ENCODE peak calls at places on chromosomes 4 and X, in six cellular contexts. One of them, this sample, is unnamed.
A peak's percentile ranks its signal among the peaks of the same experiment; 100 is the strongest.

GRCh38 chrX:132271330-132271729 is 52.1 kb upstream of the RAP2C start:
- DNase-seq in activated CD4-positive, alpha-beta T cell treated with anti-CD3 and anti-CD28 coated beads, Interleukin-2, amount 50 U/mL, for 24 hours: no peak
- DNase-seq in coronary artery: no peak
- DNase-seq in kidney tubule cell: no peak
- DNase-seq in T-helper 1 cell: no peak
- DNase-seq in RWPE1: peak; percentile 24
- DNase-seq in this sample: no peak

GRCh38 chrX:28773807-28774206 is 186.6 kb downstream of the IL1RAPL1 start:
- DNase-seq in activated CD4-positive, alpha-beta T cell treated with anti-CD3 and anti-CD28 coated beads, Interleukin-2, amount 50 U/mL, for 24 hours: no peak
- DNase-seq in coronary artery: no peak
- DNase-seq in kidney tubule cell: no peak
- DNase-seq in T-helper 1 cell: no peak
- DNase-seq in RWPE1: no peak
- DNase-seq in this sample: no peak

GRCh38 chrX:11472879-11473278 is 179.7 kb downstream of the AMELX start:
- DNase-seq in activated CD4-positive, alpha-beta T cell treated with anti-CD3 and anti-CD28 coated beads, Interleukin-2, amount 50 U/mL, for 24 hours: no peak
- DNase-seq in coronary artery: no peak
- DNase-seq in kidney tubule cell: no peak
- DNase-seq in T-helper 1 cell: no peak
- DNase-seq in RWPE1: no peak
- DNase-seq in this sample: no peak

GRCh38 chr4:2186133-2186864 is 55.6 kb downstream of the HAUS3 start:
- DNase-seq in activated CD4-positive, alpha-beta T cell treated with anti-CD3 and anti-CD28 coated beads, Interleukin-2, amount 50 U/mL, for 24 hours: no peak
- DNase-seq in coronary artery: no peak
- DNase-seq in kidney tubule cell: peak; percentile 71
- DNase-seq in T-helper 1 cell: no peak
- DNase-seq in RWPE1: peak; percentile 42
- DNase-seq in this sample: no peak

GRCh38 chr4:89737888-89738287 is 99.1 kb downstream of the SNCA start:
- DNase-seq in activated CD4-positive, alpha-beta T cell treated with anti-CD3 and anti-CD28 coated beads, Interleukin-2, amount 50 U/mL, for 24 hours: no peak
- DNase-seq in coronary artery: no peak
- DNase-seq in kidney tubule cell: peak; percentile 17
- DNase-seq in T-helper 1 cell: no peak
- DNase-seq in RWPE1: peak; percentile 76
- DNase-seq in this sample: no peak

GRCh38 chr4:138217567-138217966 is 24.6 kb downstream of the SLC7A11 start:
- DNase-seq in activated CD4-positive, alpha-beta T cell treated with anti-CD3 and anti-CD28 coated beads, Interleukin-2, amount 50 U/mL, for 24 hours: no peak
- DNase-seq in coronary artery: no peak
- DNase-seq in kidney tubule cell: no peak
- DNase-seq in T-helper 1 cell: no peak
- DNase-seq in RWPE1: no peak
- DNase-seq in this sample: no peak

GRCh38 chrX:110180176-110180927 is 137.5 kb downstream of the AMMECR1 start:
- DNase-seq in activated CD4-positive, alpha-beta T cell treated with anti-CD3 and anti-CD28 coated beads, Interleukin-2, amount 50 U/mL, for 24 hours: no peak
- DNase-seq in coronary artery: no peak
- DNase-seq in kidney tubule cell: peak; percentile 73
- DNase-seq in T-helper 1 cell: no peak
- DNase-seq in RWPE1: peak; percentile 66
- DNase-seq in this sample: no peak

GRCh38 chr4:188780686-188781085 is 641.4 kb downstream of the TRIML1 start:
- DNase-seq in activated CD4-positive, alpha-beta T cell treated with anti-CD3 and anti-CD28 coated beads, Interleukin-2, amount 50 U/mL, for 24 hours: no peak
- DNase-seq in coronary artery: no peak
- DNase-seq in kidney tubule cell: peak; percentile 16
- DNase-seq in T-helper 1 cell: no peak
- DNase-seq in RWPE1: no peak
- DNase-seq in this sample: no peak

This sample was measured in activated T-cell treated with anti-CD3 and anti-CD28 coated beads for 4 hours.